ENCODE peak calls at places on chromosome 9, in five cellular contexts. C, Y, J, I and N are unnamed samples.

GRCh38 chr9:106400950-106401349 is 462.0 kb upstream of the ZNF462 start:
- DNase-seq in Y (no peak), J (no peak), C (no peak), I (no peak), N (no peak)

GRCh38 chr9:88991066-88992030 is at the start of gene S1PR3:
- DNase-seq in J (peak; percentile 63), C (peak; percentile 51), I (peak; percentile 82), Y (no peak), N (peak; percentile 45)

GRCh38 chr9:134065720-134066419 is 2.0 kb downstream of the BRD3 start:
- DNase-seq in J (peak; percentile 81), C (peak; percentile 67), Y (no peak), I (peak; percentile 28), N (peak; percentile 65)

GRCh38 chr9:131701789-131702337 is 38.0 kb downstream of the RAPGEF1 start:
- DNase-seq in Y (no peak), I (peak; percentile 70), J (peak; percentile 79), C (no peak), N (peak; percentile 83)

GRCh38 chr9:6680797-6681146 is 35.2 kb upstream of the GLDC start:
- DNase-seq in I (no peak), C (no peak), J (peak; percentile 76), Y (no peak), N (peak; percentile 39)

GRCh38 chr9:15724006-15724405 is 171.2 kb downstream of the CCDC171 start:
- DNase-seq in I (no peak), J (no peak), C (no peak), Y (no peak), N (peak; percentile 79)

GRCh38 chr9:76023715-76024195 is 133.3 kb downstream of the PCSK5 start:
- DNase-seq in I (no peak), C (peak; percentile 62), J (no peak), Y (peak; percentile 39), N (no peak)

GRCh38 chr9:136529516-136530471 is 16.1 kb downstream of the NOTCH1 start:
- DNase-seq in C (no peak), Y (no peak), I (no peak), J (no peak), N (no peak)

GRCh38 chr9:114233806-114234205 is 78.5 kb downstream of the COL27A1 start:
- DNase-seq in J (no peak), Y (no peak), I (no peak), C (no peak), N (no peak)

GRCh38 chr9:106954562-106954961 is 91.6 kb downstream of the ZNF462 start:
- DNase-seq in I (no peak), C (peak; percentile 62), Y (no peak), J (peak; percentile 6), N (no peak)

GRCh38 chr9:100090880-100091279 is 7.9 kb downstream of the ERP44 start:
- DNase-seq in C (no peak), Y (no peak), I (no peak), J (no peak), N (no peak)

GRCh38 chr9:133585481-133586367 is 23.5 kb downstream of the FAM163B start:
- DNase-seq in Y (no peak), I (no peak), C (no peak), J (peak; percentile 18), N (no peak)

GRCh38 chr9:19286634-19287188 is 56.2 kb downstream of the DENND4C start:
- DNase-seq in Y (no peak), C (peak; percentile 9), I (no peak), J (no peak), N (peak; percentile 33)

GRCh38 chr9:121860744-121861143 is 209.3 kb downstream of the DAB2IP start:
- DNase-seq in Y (no peak), I (no peak), J (peak; percentile 91), C (peak; percentile 57), N (peak; percentile 86)

GRCh38 chr9:87386490-87386889 is 111.2 kb upstream of the DAPK1 start:
- DNase-seq in I (no peak), Y (no peak), J (no peak), C (peak; percentile 71), N (peak; percentile 47)

GRCh38 chr9:113993838-113994540 is 84.1 kb downstream of the AMBP start:
- DNase-seq in I (no peak), J (no peak), Y (no peak), C (peak; percentile 48), N (peak; percentile 72)

GRCh38 chr9:1353291-1353690 is 303.1 kb downstream of the DMRT2 start:
- DNase-seq in C (no peak), Y (no peak), J (no peak), I (no peak), N (no peak)

GRCh38 chr9:112647596-112647995 is 70.3 kb downstream of the INIP start:
- DNase-seq in Y (no peak), J (no peak), C (peak; percentile 25), I (no peak), N (no peak)

DNA sequence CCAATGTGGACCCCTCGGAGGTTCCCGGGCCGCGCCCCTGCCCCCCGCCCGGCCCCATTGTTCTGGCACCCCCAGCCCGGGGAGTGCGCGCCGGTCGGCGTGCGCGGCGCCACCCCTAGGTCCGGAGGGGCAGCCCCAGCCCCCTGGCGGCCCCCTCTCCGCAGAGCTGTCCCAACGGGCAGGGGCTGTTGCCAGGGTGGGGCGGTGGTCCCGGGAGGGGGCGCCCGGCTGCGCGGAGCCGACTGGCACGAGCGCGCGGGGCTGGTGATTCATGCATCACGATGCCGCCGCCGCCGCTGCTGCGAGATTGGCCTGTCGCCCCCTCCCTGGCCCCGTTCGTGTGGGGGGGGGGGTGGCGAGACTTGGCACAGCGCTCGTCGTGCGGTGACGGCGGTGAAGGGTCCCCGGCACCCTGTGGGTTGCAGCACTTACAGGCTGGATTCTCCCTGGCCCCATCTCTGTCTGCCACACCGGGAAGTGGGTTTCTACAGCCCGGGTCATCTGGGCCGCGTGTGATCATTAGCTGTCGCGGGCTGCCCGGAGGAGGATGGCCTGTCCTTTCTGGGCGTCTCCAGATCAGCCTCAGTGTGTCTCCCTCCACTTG is 756 bp downstream of the NCS1 start:
- DNase-seq in I (no peak), C (no peak), J (peak; percentile 61), Y (no peak), N (no peak)
- H3K4me2 ChIP-seq in I (peak overlapping the region; percentile 49), C (peak overlapping the region; percentile 89), J (peak overlapping the region; percentile 57), Y (peak overlapping the region; percentile 98), N (peak overlapping the region; percentile 97)

GRCh38 chr9:13430717-13431116 is 151.2 kb upstream of the MPDZ start:
- DNase-seq in Y (no peak), J (no peak), I (no peak), C (no peak), N (no peak)

GRCh38 chr9:13431137-13431536 is 151.6 kb upstream of the MPDZ start:
- DNase-seq in C (no peak), Y (no peak), J (no peak), I (peak; percentile 34), N (no peak)

GRCh38 chr9:13432914-13433313 is 153.4 kb upstream of the MPDZ start:
- DNase-seq in I (no peak), C (no peak), Y (no peak), J (no peak), N (no peak)

GRCh38 chr9:13437898-13438297 is 158.4 kb upstream of the MPDZ start:
- DNase-seq in Y (no peak), C (no peak), I (no peak), J (no peak), N (no peak)

GRCh38 chr9:13436591-13436990 is 157.1 kb upstream of the MPDZ start:
- DNase-seq in J (no peak), Y (no peak), I (no peak), C (no peak), N (peak; percentile 60)
- H3K9ac ChIP-seq in J (no peak overlapping the region), Y (no peak overlapping the region), I (no peak overlapping the region), C (no peak overlapping the region), N (no peak overlapping the region)

GRCh38 chr9:98251554-98251953 is 3.9 kb downstream of the TBC1D2 start:
- DNase-seq in Y (peak; percentile 73), I (no peak), J (peak; percentile 57), C (peak; percentile 90), N (peak; percentile 84)

GRCh38 chr9:98249774-98250173 is 5.7 kb downstream of the TBC1D2 start:
- DNase-seq in I (no peak), Y (no peak), J (no peak), C (no peak), N (no peak)

GRCh38 chr9:98253563-98253962 is 1.9 kb downstream of the TBC1D2 start:
- DNase-seq in J (no peak), C (no peak), I (no peak), Y (no peak), N (no peak)

GRCh38 chr9:98248737-98249474 is 6.5 kb downstream of the TBC1D2 start:
- DNase-seq in Y (no peak), C (peak; percentile 97), J (peak; percentile 98), I (no peak), N (peak; percentile 95)

DNA sequence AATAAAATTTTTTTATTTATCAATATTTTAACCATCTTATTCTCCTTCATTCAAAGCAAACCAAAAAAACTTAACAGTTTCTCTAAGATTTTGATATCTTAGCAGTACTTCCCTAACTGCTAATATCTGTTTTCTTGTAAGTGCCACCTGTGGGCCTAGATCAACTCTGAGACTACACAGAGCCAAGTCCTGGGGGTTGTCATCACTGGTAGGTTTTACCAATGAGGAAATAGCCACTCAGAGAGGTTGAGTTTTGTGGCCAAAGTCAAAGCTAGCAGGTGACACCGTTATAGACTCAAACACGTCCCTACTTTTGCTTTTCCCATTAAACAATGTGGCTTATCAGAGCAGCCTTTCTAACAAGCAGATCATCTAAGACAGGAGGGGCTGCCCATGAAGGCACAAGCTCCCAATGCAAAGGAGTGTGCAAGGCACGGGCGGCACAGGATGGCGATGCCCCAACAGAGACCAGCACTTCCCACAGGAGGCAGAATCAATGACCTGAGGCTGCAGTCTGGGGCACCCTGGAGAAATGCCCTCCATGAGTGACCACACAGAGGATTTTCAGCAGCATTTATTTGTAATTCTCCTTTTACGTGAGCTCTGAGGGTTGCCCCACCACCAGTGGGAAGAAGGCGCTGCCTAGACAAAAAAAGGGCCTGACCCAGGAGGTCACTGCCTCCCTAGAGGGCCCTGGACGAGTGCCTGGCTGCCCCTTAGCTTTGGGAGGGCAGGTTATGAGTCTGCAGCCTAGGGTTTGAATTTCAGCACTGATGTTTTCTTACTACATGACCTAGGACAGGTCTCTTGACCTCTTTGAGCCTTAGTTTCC is 7.4 kb downstream of the TBC1D2 start:
- DNase-seq in Y (no peak), C (no peak), I (no peak), J (peak; percentile 25), N (no peak)
- H3K4me2 ChIP-seq in Y (peak overlapping the region; percentile 47), C (peak overlapping the region; percentile 52), I (no peak overlapping the region), J (no peak overlapping the region), N (no peak overlapping the region)

GRCh38 chr9:92739346-92740014 is 25.2 kb downstream of the BICD2 start:
- DNase-seq in Y (no peak), C (no peak), J (no peak), I (no peak), N (no peak)

GRCh38 chr9:92738661-92739081 is 26.0 kb downstream of the BICD2 start:
- DNase-seq in I (no peak), C (peak; percentile 72), J (no peak), Y (no peak), N (peak; percentile 84)

GRCh38 chr9:92740969-92741368 is 23.7 kb downstream of the BICD2 start:
- DNase-seq in J (no peak), C (no peak), Y (no peak), I (no peak), N (no peak)

GRCh38 chr9:92740015-92740408 is 24.6 kb downstream of the BICD2 start:
- DNase-seq in Y (no peak), I (no peak), C (no peak), J (no peak), N (peak; percentile 33)

DNA sequence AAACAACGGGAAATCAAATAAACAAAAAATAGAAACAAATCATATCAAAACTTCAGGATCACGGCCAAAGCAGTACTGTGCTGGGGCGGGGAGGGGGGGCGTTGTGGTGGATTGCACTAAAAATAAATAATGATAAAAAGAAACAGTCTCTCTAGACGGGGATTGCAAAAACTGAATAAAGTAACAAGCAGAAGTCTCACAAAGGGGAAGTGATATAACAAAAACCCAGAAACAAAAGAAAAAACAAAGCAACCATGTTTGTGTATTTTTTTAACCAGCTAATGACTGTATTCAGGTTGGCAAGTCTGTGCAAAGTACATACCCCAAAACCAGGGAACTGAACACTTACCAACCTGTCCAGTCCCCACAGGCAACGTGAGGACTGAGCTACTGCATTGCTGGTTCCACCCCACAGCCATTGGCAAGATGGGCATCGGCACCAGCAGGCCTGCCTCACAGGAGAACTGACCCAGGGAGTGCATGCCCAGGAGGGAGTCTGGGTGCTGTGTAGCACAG is 24.1 kb downstream of the BICD2 start:
- DNase-seq in I (no peak), Y (no peak), J (no peak), C (peak; percentile 41), N (no peak)
- H3K9ac ChIP-seq in I (no peak overlapping the region), Y (no peak overlapping the region), J (peak overlapping the region; percentile 50), C (peak overlapping the region; percentile 21), N (no peak overlapping the region)